ENCODE peak calls at places on chromosomes 5 and 9, in eight cellular contexts. One of them, this sample, is unnamed.

GRCh38 chr5:135400866-135401265 is 1.8 kb upstream of the MACROH2A1 start:
- DNase-seq in GM12892: no peak
- DNase-seq in HCT116: no peak
- DNase-seq in GM12891: no peak
- DNase-seq in transverse colon: no peak
- DNase-seq in esophagus squamous epithelium: no peak
- DNase-seq in heart left ventricle: no peak
- DNase-seq in tibial nerve: no peak
- DNase-seq in this sample: no peak

GRCh38 chr9:125655691-125656410 is 51.2 kb downstream of the MAPKAP1 start:
- DNase-seq in GM12891: no peak
- DNase-seq in heart left ventricle: no peak
- DNase-seq in transverse colon: no peak
- DNase-seq in tibial nerve: no peak
- DNase-seq in GM12892: no peak
- DNase-seq in HCT116: no peak
- DNase-seq in esophagus squamous epithelium: no peak
- DNase-seq in this sample: no peak

GRCh38 chr5:158451203-158451982 is 592.4 kb upstream of the CLINT1 start:
- DNase-seq in GM12891: no peak
- DNase-seq in transverse colon: peak
- DNase-seq in GM12892: no peak
- DNase-seq in heart left ventricle: peak
- DNase-seq in HCT116: no peak
- DNase-seq in tibial nerve: peak
- DNase-seq in esophagus squamous epithelium: no peak
- DNase-seq in this sample: no peak

GRCh38 chr9:134836406-134836970 is 44.1 kb upstream of the FCN2 start:
- DNase-seq in esophagus squamous epithelium: no peak
- DNase-seq in transverse colon: no peak
- DNase-seq in GM12892: no peak
- DNase-seq in tibial nerve: no peak
- DNase-seq in HCT116: no peak
- DNase-seq in GM12891: no peak
- DNase-seq in heart left ventricle: no peak
- DNase-seq in this sample: no peak

GRCh38 chr5:153623117-153623516 is 132.6 kb downstream of the GRIA1 start:
- DNase-seq in GM12891: no peak
- DNase-seq in heart left ventricle: no peak
- DNase-seq in HCT116: no peak
- DNase-seq in tibial nerve: no peak
- DNase-seq in transverse colon: no peak
- DNase-seq in GM12892: no peak
- DNase-seq in esophagus squamous epithelium: no peak
- DNase-seq in this sample: no peak

GRCh38 chr9:78358329-78359051 is 61.6 kb downstream of the PSAT1 start:
- DNase-seq in esophagus squamous epithelium: no peak
- DNase-seq in GM12891: no peak
- DNase-seq in GM12892: no peak
- DNase-seq in HCT116: no peak
- DNase-seq in transverse colon: no peak
- DNase-seq in heart left ventricle: peak
- DNase-seq in tibial nerve: no peak
- DNase-seq in this sample: no peak

GRCh38 chr5:97422678-97423077 is 239.6 kb upstream of the RIOK2 start:
- DNase-seq in HCT116: no peak
- DNase-seq in esophagus squamous epithelium: no peak
- DNase-seq in tibial nerve: no peak
- DNase-seq in transverse colon: no peak
- DNase-seq in heart left ventricle: no peak
- DNase-seq in GM12892: no peak
- DNase-seq in GM12891: no peak
- DNase-seq in this sample: no peak

GRCh38 chr5:137735531-137736284 is at the start of gene KLHL3:
- DNase-seq in HCT116: no peak
- DNase-seq in heart left ventricle: peak
- DNase-seq in GM12892: peak
- DNase-seq in GM12891: peak
- DNase-seq in tibial nerve: no peak
- DNase-seq in esophagus squamous epithelium: no peak
- DNase-seq in transverse colon: peak
- DNase-seq in this sample: peak

GRCh38 chr5:65163698-65164097 is 318.0 kb downstream of the ADAMTS6 start:
- DNase-seq in esophagus squamous epithelium: no peak
- DNase-seq in GM12891: no peak
- DNase-seq in transverse colon: no peak
- DNase-seq in GM12892: no peak
- DNase-seq in HCT116: no peak
- DNase-seq in tibial nerve: no peak
- DNase-seq in heart left ventricle: no peak
- DNase-seq in this sample: no peak

GRCh38 chr5:67774796-67775195 is 440.8 kb upstream of the PIK3R1 start:
- DNase-seq in HCT116: no peak
- DNase-seq in esophagus squamous epithelium: no peak
- DNase-seq in GM12892: no peak
- DNase-seq in heart left ventricle: no peak
- DNase-seq in transverse colon: no peak
- DNase-seq in GM12891: no peak
- DNase-seq in tibial nerve: no peak
- DNase-seq in this sample: no peak

DNA sequence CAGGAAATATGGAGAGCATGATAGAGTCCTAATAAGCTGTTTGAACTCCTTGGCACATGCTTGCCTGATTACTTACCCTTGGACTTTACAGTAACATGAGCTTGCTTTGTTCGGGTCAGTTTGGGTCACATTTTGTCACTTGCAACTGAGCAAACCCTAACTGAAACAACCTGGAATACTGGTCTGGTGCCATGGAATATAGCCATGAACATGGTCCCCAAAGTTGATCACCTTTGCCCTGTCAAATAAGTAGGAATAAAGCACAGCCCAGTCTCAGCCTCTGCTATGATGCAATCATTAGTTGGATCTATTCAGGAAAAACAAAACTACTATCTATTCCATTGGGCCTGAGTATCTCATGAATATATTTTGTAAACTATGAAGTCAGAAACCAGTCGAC is 18.2 kb downstream of the CDO1 start:
- DNase-seq in tibial nerve: peak
- DNase-seq in GM12891: no peak
- DNase-seq in esophagus squamous epithelium: no peak
- DNase-seq in GM12892: no peak
- DNase-seq in HCT116: no peak
- DNase-seq in heart left ventricle: no peak
- DNase-seq in transverse colon: no peak
- DNase-seq in this sample: peak
- TF ChIP-seq POLR2A in tibial nerve: no peak
- TF ChIP-seq POLR2A in GM12891: no peak
- TF ChIP-seq POLR2A in esophagus squamous epithelium: no peak
- TF ChIP-seq POLR2A in GM12892: no peak
- TF ChIP-seq POLR2A in HCT116: no peak
- TF ChIP-seq POLR2A in heart left ventricle: no peak
- TF ChIP-seq POLR2A in transverse colon: no peak
- TF ChIP-seq POLR2A in this sample: no peak

DNA sequence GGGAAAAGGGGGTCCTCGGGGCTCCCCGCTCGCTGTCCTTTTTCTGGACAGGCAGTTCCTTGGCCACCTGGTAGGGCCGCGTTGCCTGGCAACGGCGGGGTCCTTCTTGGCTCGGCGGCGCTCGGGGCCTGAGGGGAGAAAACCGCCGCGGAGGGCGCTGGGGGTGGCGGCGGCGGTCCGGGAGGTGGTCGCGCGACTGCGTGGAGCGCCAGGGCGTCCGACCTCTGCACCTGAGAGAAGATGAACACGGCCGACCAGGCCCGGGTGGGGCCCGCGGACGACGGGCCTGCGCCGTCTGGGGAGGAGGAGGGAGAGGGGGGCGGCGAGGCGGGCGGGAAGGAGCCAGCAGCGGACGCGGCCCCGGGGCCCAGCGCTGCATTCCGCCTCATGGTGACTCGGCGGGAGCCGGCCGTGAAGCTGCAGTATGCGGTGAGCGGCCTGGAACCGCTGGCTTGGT is at the start of gene GTF3C4:
- DNase-seq in esophagus squamous epithelium: peak
- DNase-seq in tibial nerve: peak
- DNase-seq in GM12891: peak
- DNase-seq in heart left ventricle: peak
- DNase-seq in transverse colon: peak
- DNase-seq in HCT116: peak
- DNase-seq in GM12892: peak
- DNase-seq in this sample: peak
- TF ChIP-seq POLR2A in esophagus squamous epithelium: no peak
- TF ChIP-seq POLR2A in tibial nerve: no peak
- TF ChIP-seq POLR2A in GM12891: no peak
- TF ChIP-seq POLR2A in heart left ventricle: no peak
- TF ChIP-seq POLR2A in transverse colon: no peak
- TF ChIP-seq POLR2A in HCT116: peak
- TF ChIP-seq POLR2A in GM12892: no peak
- TF ChIP-seq POLR2A in this sample: no peak

GRCh38 chr9:127802576-127803443 is at the start of gene FPGS:
- DNase-seq in esophagus squamous epithelium: peak
- DNase-seq in transverse colon: peak
- DNase-seq in GM12892: peak
- DNase-seq in tibial nerve: peak
- DNase-seq in GM12891: peak
- DNase-seq in HCT116: peak
- DNase-seq in heart left ventricle: peak
- DNase-seq in this sample: peak
- TF ChIP-seq POLR2A in esophagus squamous epithelium: peak
- TF ChIP-seq POLR2A in transverse colon: peak
- TF ChIP-seq POLR2A in GM12892: peak
- TF ChIP-seq POLR2A in tibial nerve: peak
- TF ChIP-seq POLR2A in GM12891: peak
- TF ChIP-seq POLR2A in HCT116: no peak
- TF ChIP-seq POLR2A in heart left ventricle: peak
- TF ChIP-seq POLR2A in this sample: peak

GRCh38 chr5:146451411-146451810 is 4.3 kb downstream of the TCERG1 start:
- DNase-seq in transverse colon: no peak
- DNase-seq in tibial nerve: no peak
- DNase-seq in HCT116: no peak
- DNase-seq in esophagus squamous epithelium: no peak
- DNase-seq in GM12892: no peak
- DNase-seq in GM12891: no peak
- DNase-seq in heart left ventricle: no peak
- DNase-seq in this sample: no peak

GRCh38 chr5:146448783-146449519 is 1.8 kb downstream of the TCERG1 start:
- DNase-seq in heart left ventricle: no peak
- DNase-seq in transverse colon: no peak
- DNase-seq in tibial nerve: no peak
- DNase-seq in HCT116: no peak
- DNase-seq in GM12892: no peak
- DNase-seq in esophagus squamous epithelium: no peak
- DNase-seq in GM12891: no peak
- DNase-seq in this sample: no peak

GRCh38 chr5:146441896-146442295 is 5.2 kb upstream of the TCERG1 start:
- DNase-seq in heart left ventricle: no peak
- DNase-seq in HCT116: no peak
- DNase-seq in transverse colon: no peak
- DNase-seq in esophagus squamous epithelium: no peak
- DNase-seq in tibial nerve: no peak
- DNase-seq in GM12891: no peak
- DNase-seq in GM12892: no peak
- DNase-seq in this sample: no peak

GRCh38 chr5:146447734-146448380 is 724 bp downstream of the TCERG1 start:
- DNase-seq in tibial nerve: no peak
- DNase-seq in heart left ventricle: no peak
- DNase-seq in GM12891: no peak
- DNase-seq in esophagus squamous epithelium: no peak
- DNase-seq in transverse colon: peak
- DNase-seq in HCT116: no peak
- DNase-seq in GM12892: no peak
- DNase-seq in this sample: no peak

DNA sequence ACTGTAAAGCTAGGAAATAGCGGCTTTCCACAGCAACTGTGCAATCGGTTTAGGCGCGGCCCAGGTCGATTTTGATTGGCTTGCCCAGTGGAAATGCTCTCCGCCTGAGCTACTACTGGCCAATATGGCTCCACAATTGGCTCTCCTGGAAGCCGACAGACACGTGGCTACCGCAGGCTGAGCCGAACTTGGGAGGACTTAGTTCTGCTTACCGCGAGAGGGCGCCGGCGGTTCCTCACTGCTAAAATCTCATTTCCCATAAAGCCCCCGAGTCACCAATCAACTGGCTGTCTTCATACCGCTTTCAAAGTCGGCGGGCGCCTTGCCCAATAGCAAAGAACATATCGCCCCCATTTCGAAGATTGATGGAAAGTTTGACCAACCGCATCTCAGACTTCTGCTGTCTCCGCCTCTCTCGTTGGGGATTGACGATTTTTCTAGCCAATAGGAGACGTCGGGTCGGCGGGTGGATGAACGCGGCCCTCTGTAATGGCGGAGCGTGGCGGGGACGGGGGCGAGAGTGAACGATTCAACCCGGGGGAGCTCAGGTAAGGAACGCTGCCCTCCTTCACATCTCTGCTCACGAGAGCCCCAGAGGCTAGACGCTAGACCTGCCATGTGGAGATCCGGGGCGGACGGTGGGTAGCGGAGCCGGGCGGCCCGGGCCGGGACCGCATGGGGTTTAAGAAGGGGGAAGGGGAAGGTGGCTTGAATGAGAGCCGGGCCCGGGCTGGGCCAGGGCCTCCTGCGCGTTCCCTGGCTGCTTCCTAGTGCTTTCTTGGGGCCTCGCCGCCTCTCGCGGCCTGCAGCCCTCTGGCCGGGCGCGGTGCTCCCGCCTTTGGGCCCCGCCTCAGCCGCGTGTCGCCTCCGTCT is at the start of gene TCERG1:
- DNase-seq in esophagus squamous epithelium: peak
- DNase-seq in HCT116: peak
- DNase-seq in GM12891: peak
- DNase-seq in transverse colon: peak
- DNase-seq in GM12892: peak
- DNase-seq in heart left ventricle: peak
- DNase-seq in tibial nerve: peak
- DNase-seq in this sample: peak
- TF ChIP-seq POLR2A in esophagus squamous epithelium: peak
- TF ChIP-seq POLR2A in HCT116: peak
- TF ChIP-seq POLR2A in GM12891: peak
- TF ChIP-seq POLR2A in transverse colon: peak
- TF ChIP-seq POLR2A in GM12892: peak
- TF ChIP-seq POLR2A in heart left ventricle: peak
- TF ChIP-seq POLR2A in tibial nerve: peak
- TF ChIP-seq POLR2A in this sample: no peak